ENCODE peak calls at places on chromosomes 16 and 17, in seven cellular contexts. V is PC-3; C is uterus; E is NT2/D1; U is CD4-positive, CD25-positive, alpha-beta regulatory T cell; G is brain microvascular endothelial cell; D is ovary. F is an unnamed sample.

GRCh38 chr17:65530158-65530984 is 31.1 kb downstream of the AXIN2 start:
- DNase-seq in E (no peak), D (no peak), V (no peak), G (no peak), C (no peak), U (no peak), F (no peak)

GRCh38 chr17:46031440-46031839 is 32.4 kb downstream of the STH start:
- DNase-seq in G (no peak), U (no peak), E (no peak), D (peak; percentile 35), C (no peak), V (no peak), F (no peak)

GRCh38 chr16:30407794-30408534 is 558 bp downstream of the ZNF771 start:
- DNase-seq in U (no peak), V (no peak), E (no peak), D (no peak), G (no peak), C (no peak), F (no peak)

GRCh38 chr17:5608696-5609095 is 24.4 kb upstream of the NLRP1 start:
- DNase-seq in C (no peak), E (no peak), D (no peak), G (no peak), V (no peak), U (no peak), F (no peak)

GRCh38 chr16:3046506-3047386 is at the start of gene MMP25:
- DNase-seq in U (no peak), E (no peak), V (no peak), C (no peak), G (no peak), D (no peak), F (no peak)

GRCh38 chr17:19631905-19632304 is 16.6 kb upstream of the ALDH3A2 start:
- DNase-seq in D (no peak), U (no peak), G (no peak), C (no peak), V (no peak), E (no peak), F (no peak)

GRCh38 chr16:47927330-47927729 is 228.5 kb downstream of the ABCC12 start:
- DNase-seq in E (no peak), V (peak; percentile 67), G (no peak), D (no peak), C (no peak), U (no peak), F (no peak)

GRCh38 chr17:74859439-74860228 is at the start of gene GRIN2C:
- DNase-seq in D (peak; percentile 46), C (no peak), V (no peak), G (no peak), E (no peak), U (no peak), F (no peak)

GRCh38 chr16:70691223-70692129 is 5.6 kb upstream of the MTSS2 start:
- DNase-seq in E (no peak), U (no peak), V (no peak), C (peak; percentile 97), G (peak; percentile 84), D (peak; percentile 74), F (peak; percentile 97)

GRCh38 chr17:13346592-13346991 is 255.1 kb downstream of the HS3ST3A1 start:
- DNase-seq in C (no peak), G (no peak), V (no peak), D (no peak), E (no peak), U (no peak), F (no peak)

GRCh38 chr17:82838386-82839063 is 1.3 kb downstream of the ZNF750 start:
- DNase-seq in E (no peak), V (peak; percentile 35), D (peak; percentile 37), G (no peak), U (no peak), C (peak; percentile 44), F (peak; percentile 68)

GRCh38 chr16:54342966-54343365 is 56.4 kb upstream of the IRX3 start:
- DNase-seq in C (no peak), E (no peak), U (no peak), D (no peak), V (no peak), G (peak; percentile 6), F (peak; percentile 22)

GRCh38 chr17:46950997-46951621 is 27.9 kb downstream of the RPRML start:
- DNase-seq in E (no peak), C (no peak), U (no peak), D (no peak), G (no peak), V (no peak), F (no peak)

GRCh38 chr17:17447264-17447663 is 29.5 kb upstream of the MED9 start:
- DNase-seq in C (no peak), V (no peak), U (no peak), E (no peak), D (no peak), G (no peak), F (no peak)

GRCh38 chr16:22007509-22008214 is at the start of gene MOSMO:
- DNase-seq in C (peak; percentile 59), U (peak; percentile 73), D (peak; percentile 85), E (peak; percentile 25), G (peak; percentile 35), V (peak; percentile 62), F (peak; percentile 86)

GRCh38 chr17:41211845-41212466 is 14.5 kb upstream of the KRTAP9-2 start:
- DNase-seq in V (peak; percentile 80), E (no peak), C (no peak), D (no peak), U (no peak), G (no peak), F (no peak)

GRCh38 chr17:44004077-44004760 is at the start of gene NAGS:
- DNase-seq in G (no peak), V (peak; percentile 41), D (peak; percentile 42), U (no peak), E (no peak), C (no peak), F (no peak)

GRCh38 chr16:88742896-88743605 is 36.7 kb downstream of the CTU2 start:
- DNase-seq in E (no peak), U (no peak), C (no peak), V (no peak), D (no peak), G (no peak), F (no peak)

GRCh38 chr17:58317421-58318064 is 11.1 kb downstream of the TSPOAP1 start:
- DNase-seq in D (peak; percentile 26), V (peak; percentile 95), U (peak; percentile 91), E (no peak), G (peak; percentile 39), C (peak; percentile 22), F (peak; percentile 58)

DNA sequence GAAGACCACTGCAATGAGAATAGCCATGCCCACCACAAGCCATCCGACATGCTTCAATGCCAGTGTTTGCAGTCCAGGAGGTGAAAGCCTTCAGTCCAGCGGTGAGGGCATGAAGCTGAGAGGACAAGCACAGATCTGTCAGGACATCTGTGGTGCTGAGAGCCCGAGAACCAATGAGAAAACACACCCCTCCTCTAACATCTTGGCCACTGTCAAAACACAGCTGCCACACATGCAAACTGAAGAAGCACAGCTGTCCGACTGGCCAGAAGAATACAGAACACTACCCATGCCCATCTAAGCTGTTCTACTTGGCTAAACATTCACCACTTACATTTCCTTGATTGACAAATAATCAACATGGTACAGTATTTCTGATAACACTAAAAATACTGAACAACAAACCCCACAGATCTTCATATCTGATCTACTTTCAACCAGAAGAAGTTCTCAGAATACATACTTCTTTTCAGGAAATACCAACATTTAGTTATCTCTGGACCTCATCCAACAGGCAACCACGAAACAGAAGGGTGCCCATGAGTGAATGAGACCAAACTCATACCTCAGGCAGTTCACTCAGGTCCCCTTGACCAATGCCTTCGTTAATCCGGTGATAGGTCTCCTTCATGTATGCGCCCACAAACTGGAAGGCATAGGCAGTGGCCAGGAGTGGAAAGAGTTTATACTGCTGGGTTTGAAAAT is 10.2 kb upstream of the FBF1 start:
- DNase-seq in G (no peak), C (no peak), E (no peak), U (peak; percentile 55), D (no peak), V (no peak), F (no peak)
- H3K36me3 ChIP-seq in G (peaks cover 70% of the 10 kb centered on the region), C (no peaks in the 10 kb centered on the region), E (peaks cover 78% of the 10 kb centered on the region), U (peaks cover 78% of the 10 kb centered on the region), D (no peaks in the 10 kb centered on the region), V (peaks cover 67% of the 10 kb centered on the region), F (peaks cover 59% of the 10 kb centered on the region)

GRCh38 chr17:68599091-68599872 is 1.9 kb downstream of the FAM20A start:
- DNase-seq in U (no peak), G (no peak), E (no peak), V (peak; percentile 58), C (peak; percentile 43), D (no peak), F (no peak)
- H3K27me3 ChIP-seq in U (peaks cover 25% of the 10 kb centered on the region), G (peaks cover 33% of the 10 kb centered on the region), E (peaks cover 46% of the 10 kb centered on the region), V (peaks cover 22% of the 10 kb centered on the region), C (no peaks in the 10 kb centered on the region), D (no peaks in the 10 kb centered on the region), F (peaks cover 25% of the 10 kb centered on the region)

GRCh38 chr17:69402052-69402451 is 12.4 kb upstream of the MAP2K6 start:
- DNase-seq in V (peak; percentile 98), C (no peak), D (no peak), E (no peak), G (peak; percentile 25), U (no peak), F (no peak)

GRCh38 chr17:69404398-69404797 is 10.1 kb upstream of the MAP2K6 start:
- DNase-seq in V (peak; percentile 74), C (no peak), E (no peak), U (no peak), D (no peak), G (no peak), F (no peak)

GRCh38 chr17:69406906-69407305 is 7.6 kb upstream of the MAP2K6 start:
- DNase-seq in E (no peak), U (no peak), C (no peak), G (no peak), V (peak; percentile 55), D (no peak), F (no peak)

GRCh38 chr17:69405096-69405495 is 9.4 kb upstream of the MAP2K6 start:
- DNase-seq in E (no peak), U (no peak), G (no peak), D (no peak), C (no peak), V (peak; percentile 29), F (no peak)

GRCh38 chr17:69401251-69401650 is 13.2 kb upstream of the MAP2K6 start:
- DNase-seq in E (no peak), V (peak; percentile 32), U (no peak), C (no peak), D (no peak), G (no peak), F (no peak)
- H3K36me3 ChIP-seq in E (no peaks in the 10 kb centered on the region), V (no peaks in the 10 kb centered on the region), U (no peaks in the 10 kb centered on the region), C (no peaks in the 10 kb centered on the region), D (no peaks in the 10 kb centered on the region), G (no peaks in the 10 kb centered on the region), F (no peaks in the 10 kb centered on the region)

GRCh38 chr17:31475378-31476162 is 84.1 kb downstream of the RAB11FIP4 start:
- DNase-seq in G (no peak), E (no peak), C (no peak), D (no peak), V (no peak), U (no peak), F (no peak)
- H3K27me3 ChIP-seq in G (no peaks in the 10 kb centered on the region), E (no peaks in the 10 kb centered on the region), C (no peaks in the 10 kb centered on the region), D (no peaks in the 10 kb centered on the region), V (no peaks in the 10 kb centered on the region), U (no peaks in the 10 kb centered on the region), F (no peaks in the 10 kb centered on the region)